ENCODE peak calls at places on chromosomes 7 and 10, in eight cellular contexts. One of them, this sample, is unnamed.

GRCh38 chr10:119401671-119402395 is 140.7 kb downstream of the RGS10 start:
- DNase-seq in left lung: no peak
- DNase-seq in GM23338: no peak
- DNase-seq in adrenal gland: peak; percentile 43
- DNase-seq in left ventricle myocardium inferior: peak; percentile 82
- DNase-seq in uterus: peak; percentile 65
- DNase-seq in CD8-positive, alpha-beta T cell: no peak
- DNase-seq in fibroblast of lung: peak; percentile 96
- DNase-seq in this sample: peak; percentile 84

GRCh38 chr10:5583525-5584175 is 58.9 kb downstream of the CALML3 start:
- DNase-seq in left lung: peak; percentile 82
- DNase-seq in GM23338: peak; percentile 79
- DNase-seq in adrenal gland: no peak
- DNase-seq in left ventricle myocardium inferior: peak; percentile 52
- DNase-seq in uterus: no peak
- DNase-seq in CD8-positive, alpha-beta T cell: no peak
- DNase-seq in fibroblast of lung: peak; percentile 67
- DNase-seq in this sample: no peak

GRCh38 chr7:105656922-105657521 is 75.7 kb upstream of the EFCAB10 start:
- DNase-seq in left lung: no peak
- DNase-seq in GM23338: peak; percentile 95
- DNase-seq in adrenal gland: peak; percentile 67
- DNase-seq in left ventricle myocardium inferior: no peak
- DNase-seq in uterus: no peak
- DNase-seq in CD8-positive, alpha-beta T cell: peak; percentile 72
- DNase-seq in fibroblast of lung: no peak
- DNase-seq in this sample: no peak

GRCh38 chr7:1843271-1843861 is 173.3 kb downstream of the ELFN1 start:
- DNase-seq in left lung: no peak
- DNase-seq in GM23338: no peak
- DNase-seq in adrenal gland: no peak
- DNase-seq in left ventricle myocardium inferior: no peak
- DNase-seq in uterus: no peak
- DNase-seq in CD8-positive, alpha-beta T cell: peak; percentile 10
- DNase-seq in fibroblast of lung: peak; percentile 6
- DNase-seq in this sample: no peak

GRCh38 chr7:44867073-44867990 is 18.0 kb downstream of the PURB start:
- DNase-seq in left lung: no peak
- DNase-seq in GM23338: no peak
- DNase-seq in adrenal gland: peak; percentile 81
- DNase-seq in left ventricle myocardium inferior: no peak
- DNase-seq in uterus: no peak
- DNase-seq in CD8-positive, alpha-beta T cell: no peak
- DNase-seq in fibroblast of lung: peak; percentile 91
- DNase-seq in this sample: no peak

GRCh38 chr10:62335326-62335725 is 38.8 kb upstream of the ZNF365 start:
- DNase-seq in left lung: no peak
- DNase-seq in GM23338: no peak
- DNase-seq in adrenal gland: no peak
- DNase-seq in left ventricle myocardium inferior: no peak
- DNase-seq in uterus: no peak
- DNase-seq in CD8-positive, alpha-beta T cell: no peak
- DNase-seq in fibroblast of lung: peak; percentile 57
- DNase-seq in this sample: no peak

GRCh38 chr10:119651514-119652327 is 541 bp downstream of the BAG3 start:
- DNase-seq in left lung: no peak
- DNase-seq in GM23338: peak; percentile 38
- DNase-seq in adrenal gland: peak; percentile 61
- DNase-seq in left ventricle myocardium inferior: peak; percentile 22
- DNase-seq in uterus: peak; percentile 40
- DNase-seq in CD8-positive, alpha-beta T cell: no peak
- DNase-seq in fibroblast of lung: no peak
- DNase-seq in this sample: no peak

GRCh38 chr7:99030145-99030856 is 113.6 kb downstream of the SMURF1 start:
- DNase-seq in left lung: no peak
- DNase-seq in GM23338: no peak
- DNase-seq in adrenal gland: peak; percentile 24
- DNase-seq in left ventricle myocardium inferior: no peak
- DNase-seq in uterus: no peak
- DNase-seq in CD8-positive, alpha-beta T cell: no peak
- DNase-seq in fibroblast of lung: no peak
- DNase-seq in this sample: no peak

GRCh38 chr7:75924251-75924650 is 9.3 kb downstream of the POR start:
- DNase-seq in left lung: no peak
- DNase-seq in GM23338: no peak
- DNase-seq in adrenal gland: no peak
- DNase-seq in left ventricle myocardium inferior: no peak
- DNase-seq in uterus: no peak
- DNase-seq in CD8-positive, alpha-beta T cell: no peak
- DNase-seq in fibroblast of lung: no peak
- DNase-seq in this sample: no peak

GRCh38 chr10:13462551-13462950 is 66.3 kb downstream of the BEND7 start:
- DNase-seq in left lung: no peak
- DNase-seq in GM23338: no peak
- DNase-seq in adrenal gland: no peak
- DNase-seq in left ventricle myocardium inferior: no peak
- DNase-seq in uterus: no peak
- DNase-seq in CD8-positive, alpha-beta T cell: no peak
- DNase-seq in fibroblast of lung: peak; percentile 47
- DNase-seq in this sample: no peak

GRCh38 chr10:88122571-88122970 is 259.1 kb downstream of the PTEN start:
- DNase-seq in left lung: no peak
- DNase-seq in GM23338: no peak
- DNase-seq in adrenal gland: no peak
- DNase-seq in left ventricle myocardium inferior: no peak
- DNase-seq in uterus: no peak
- DNase-seq in CD8-positive, alpha-beta T cell: no peak
- DNase-seq in fibroblast of lung: no peak
- DNase-seq in this sample: no peak
- H3K27ac ChIP-seq in left lung: no peak overlapping the region
- H3K27ac ChIP-seq in GM23338: no peak overlapping the region
- H3K27ac ChIP-seq in adrenal gland: no peak overlapping the region
- H3K27ac ChIP-seq in left ventricle myocardium inferior: no peak overlapping the region
- H3K27ac ChIP-seq in uterus: no peak overlapping the region
- H3K27ac ChIP-seq in CD8-positive, alpha-beta T cell: no peak overlapping the region
- H3K27ac ChIP-seq in fibroblast of lung: no peak overlapping the region
- H3K27ac ChIP-seq in this sample: no peak overlapping the region

GRCh38 chr7:130896051-130896881 is 162.3 kb upstream of the KLF14 start:
- DNase-seq in left lung: no peak
- DNase-seq in GM23338: peak; percentile 64
- DNase-seq in adrenal gland: peak; percentile 20
- DNase-seq in left ventricle myocardium inferior: no peak
- DNase-seq in uterus: no peak
- DNase-seq in CD8-positive, alpha-beta T cell: no peak
- DNase-seq in fibroblast of lung: peak; percentile 44
- DNase-seq in this sample: no peak

GRCh38 chr7:130894146-130895005 is 160.4 kb upstream of the KLF14 start:
- DNase-seq in left lung: peak; percentile 91
- DNase-seq in GM23338: no peak
- DNase-seq in adrenal gland: peak; percentile 90
- DNase-seq in left ventricle myocardium inferior: peak; percentile 78
- DNase-seq in uterus: peak; percentile 75
- DNase-seq in CD8-positive, alpha-beta T cell: no peak
- DNase-seq in fibroblast of lung: peak; percentile 78
- DNase-seq in this sample: peak; percentile 67

GRCh38 chr7:130891254-130892094 is 157.5 kb upstream of the KLF14 start:
- DNase-seq in left lung: peak; percentile 65
- DNase-seq in GM23338: no peak
- DNase-seq in adrenal gland: peak; percentile 82
- DNase-seq in left ventricle myocardium inferior: no peak
- DNase-seq in uterus: peak; percentile 69
- DNase-seq in CD8-positive, alpha-beta T cell: no peak
- DNase-seq in fibroblast of lung: peak; percentile 98
- DNase-seq in this sample: peak; percentile 88

GRCh38 chr7:130895006-130895750 is 161.2 kb upstream of the KLF14 start:
- DNase-seq in left lung: no peak
- DNase-seq in GM23338: no peak
- DNase-seq in adrenal gland: peak; percentile 21
- DNase-seq in left ventricle myocardium inferior: no peak
- DNase-seq in uterus: no peak
- DNase-seq in CD8-positive, alpha-beta T cell: no peak
- DNase-seq in fibroblast of lung: no peak
- DNase-seq in this sample: no peak

DNA sequence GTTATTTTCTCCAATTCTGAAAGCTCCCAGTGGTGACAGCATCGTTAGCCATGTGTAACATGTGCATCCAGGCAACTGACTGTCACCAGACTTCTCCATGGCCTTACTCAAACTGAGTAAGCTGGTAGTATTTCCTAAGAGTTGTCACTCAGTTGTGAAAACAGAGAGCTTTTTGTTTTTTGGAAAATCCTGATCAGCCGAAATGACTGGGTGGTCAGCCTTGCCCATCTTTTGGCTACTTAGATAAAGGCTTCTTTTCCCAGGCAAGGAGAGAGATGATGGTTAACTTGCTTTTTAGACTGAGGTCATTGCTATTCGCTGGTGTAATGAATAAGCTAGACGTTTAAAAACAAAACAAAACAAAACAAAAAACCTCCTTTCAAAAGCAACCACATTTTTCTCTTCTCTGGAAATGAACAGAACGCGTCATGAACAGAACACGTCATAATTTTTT is 159.5 kb upstream of the KLF14 start:
- DNase-seq in left lung: no peak
- DNase-seq in GM23338: no peak
- DNase-seq in adrenal gland: peak; percentile 53
- DNase-seq in left ventricle myocardium inferior: no peak
- DNase-seq in uterus: no peak
- DNase-seq in CD8-positive, alpha-beta T cell: no peak
- DNase-seq in fibroblast of lung: peak; percentile 79
- DNase-seq in this sample: peak; percentile 82
- H3K4me1 ChIP-seq in left lung: peaks cover 91% of the 10 kb centered on the region
- H3K4me1 ChIP-seq in GM23338: no peaks in the 10 kb centered on the region
- H3K4me1 ChIP-seq in adrenal gland: peaks cover 68% of the 10 kb centered on the region
- H3K4me1 ChIP-seq in left ventricle myocardium inferior: peaks cover 92% of the 10 kb centered on the region
- H3K4me1 ChIP-seq in uterus: peaks cover 7% of the 10 kb centered on the region
- H3K4me1 ChIP-seq in CD8-positive, alpha-beta T cell: peaks cover 38% of the 10 kb centered on the region
- H3K4me1 ChIP-seq in fibroblast of lung: peaks cover 54% of the 10 kb centered on the region
- H3K4me1 ChIP-seq in this sample: peaks cover 47% of the 10 kb centered on the region

DNA sequence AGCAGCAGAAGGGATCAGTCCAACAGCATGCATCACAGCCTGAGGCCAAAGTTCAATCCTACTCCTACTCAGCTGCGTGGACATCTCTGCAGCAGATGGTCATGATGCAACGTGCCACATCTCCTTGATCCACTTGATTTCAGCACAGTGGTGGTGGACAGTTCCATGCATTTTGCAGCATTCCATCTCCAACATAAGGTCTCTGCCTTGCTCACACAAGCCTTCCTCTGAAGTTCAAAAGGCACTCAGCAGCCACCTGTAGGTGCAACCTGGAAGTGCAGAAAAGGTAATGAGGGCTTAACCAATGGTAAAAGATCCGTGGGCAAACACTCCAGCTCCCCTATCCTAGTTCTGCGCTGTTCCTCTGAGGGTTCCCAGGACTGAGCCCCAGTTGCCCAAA is 57.5 kb upstream of the CHCHD3 start:
- DNase-seq in left lung: no peak
- DNase-seq in GM23338: peak; percentile 89
- DNase-seq in adrenal gland: peak; percentile 23
- DNase-seq in left ventricle myocardium inferior: no peak
- DNase-seq in uterus: no peak
- DNase-seq in CD8-positive, alpha-beta T cell: no peak
- DNase-seq in fibroblast of lung: peak; percentile 48
- DNase-seq in this sample: no peak
- TF ChIP-seq CTCF in left lung: no peak
- TF ChIP-seq CTCF in GM23338: peak; percentile 68
- TF ChIP-seq CTCF in adrenal gland: peak; percentile 13
- TF ChIP-seq CTCF in left ventricle myocardium inferior: peak; percentile 27
- TF ChIP-seq CTCF in uterus: no peak
- TF ChIP-seq CTCF in CD8-positive, alpha-beta T cell: no peak
- TF ChIP-seq CTCF in fibroblast of lung: peak; percentile 24
- TF ChIP-seq CTCF in this sample: no peak

DNA sequence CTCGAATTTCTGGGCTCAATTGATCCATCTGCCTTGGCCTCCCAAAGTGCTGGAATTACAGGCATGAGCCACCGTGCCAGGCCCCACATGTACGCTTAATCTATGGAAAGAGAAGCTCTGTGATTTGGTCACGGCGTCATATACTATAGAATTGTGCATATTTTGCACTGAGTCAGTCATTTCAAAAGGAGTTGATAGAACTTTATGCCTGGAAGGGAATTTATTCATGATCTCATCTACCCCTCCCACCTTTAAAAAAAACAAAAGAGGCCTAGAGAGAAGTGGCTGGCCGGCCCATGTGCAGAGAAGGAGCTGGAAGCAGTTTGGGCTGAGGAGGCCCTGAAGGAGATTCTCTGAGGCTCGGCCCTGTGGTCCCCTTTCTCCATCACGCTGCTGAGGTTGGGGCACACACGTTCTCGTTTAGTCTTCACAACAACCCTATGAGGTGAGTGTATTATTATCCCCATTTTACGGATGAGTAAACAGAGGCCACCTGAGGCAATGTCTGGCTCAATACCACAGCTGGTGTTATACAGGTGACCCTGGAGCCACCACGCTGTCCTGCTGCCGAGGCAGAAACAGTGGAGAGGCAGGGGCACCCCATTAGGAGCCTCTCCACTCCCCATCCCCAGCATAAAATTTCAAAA is 47.2 kb upstream of the ZRANB1 start:
- DNase-seq in left lung: no peak
- DNase-seq in GM23338: no peak
- DNase-seq in adrenal gland: no peak
- DNase-seq in left ventricle myocardium inferior: no peak
- DNase-seq in uterus: no peak
- DNase-seq in CD8-positive, alpha-beta T cell: no peak
- DNase-seq in fibroblast of lung: peak; percentile 11
- DNase-seq in this sample: no peak
- H3K27ac ChIP-seq in left lung: no peak overlapping the region
- H3K27ac ChIP-seq in GM23338: no peak overlapping the region
- H3K27ac ChIP-seq in adrenal gland: no peak overlapping the region
- H3K27ac ChIP-seq in left ventricle myocardium inferior: no peak overlapping the region
- H3K27ac ChIP-seq in uterus: no peak overlapping the region
- H3K27ac ChIP-seq in CD8-positive, alpha-beta T cell: no peak overlapping the region
- H3K27ac ChIP-seq in fibroblast of lung: no peak overlapping the region
- H3K27ac ChIP-seq in this sample: no peak overlapping the region

DNA sequence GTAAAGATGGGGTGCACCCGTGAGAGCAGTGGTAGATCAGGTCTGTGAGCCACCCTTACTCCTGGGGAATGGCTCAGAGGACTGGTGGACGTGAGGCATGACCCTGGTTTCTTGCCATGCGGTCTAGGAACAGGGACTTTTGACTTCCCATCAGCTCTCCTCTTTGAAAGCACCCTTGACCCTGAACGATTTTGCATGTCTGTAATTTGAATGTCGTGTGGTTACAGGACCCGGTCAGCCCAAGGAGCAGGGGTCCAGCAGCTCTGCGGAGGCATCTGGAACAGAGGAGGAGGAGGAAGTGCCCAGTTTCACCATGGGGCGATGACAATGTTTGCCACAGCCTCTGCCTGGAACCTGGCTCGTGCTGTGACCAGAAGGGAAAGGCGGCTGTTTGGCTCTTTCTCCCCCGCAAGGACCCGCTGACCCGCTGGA is 8.6 kb upstream of the ORAI2 start:
- DNase-seq in left lung: peak; percentile 51
- DNase-seq in GM23338: no peak
- DNase-seq in adrenal gland: no peak
- DNase-seq in left ventricle myocardium inferior: no peak
- DNase-seq in uterus: no peak
- DNase-seq in CD8-positive, alpha-beta T cell: no peak
- DNase-seq in fibroblast of lung: no peak
- DNase-seq in this sample: no peak
- H3K4me1 ChIP-seq in left lung: peaks cover 69% of the 10 kb centered on the region
- H3K4me1 ChIP-seq in GM23338: no peaks in the 10 kb centered on the region
- H3K4me1 ChIP-seq in adrenal gland: no peaks in the 10 kb centered on the region
- H3K4me1 ChIP-seq in left ventricle myocardium inferior: no peaks in the 10 kb centered on the region
- H3K4me1 ChIP-seq in uterus: no peaks in the 10 kb centered on the region
- H3K4me1 ChIP-seq in CD8-positive, alpha-beta T cell: peaks cover 81% of the 10 kb centered on the region
- H3K4me1 ChIP-seq in fibroblast of lung: no peaks in the 10 kb centered on the region
- H3K4me1 ChIP-seq in this sample: no peaks in the 10 kb centered on the region

This sample was measured in tibial artery.